ENCODE peak calls at places on chromosome 15, in four cellular contexts. V is psoas muscle, W is HCT116, G is H9. M is an unnamed sample.

GRCh38 chr15:85412956-85413854 is 32.8 kb downstream of the AKAP13 start:
- DNase-seq in G (no peak), V (peak), W (peak), M (peak)

GRCh38 chr15:92510163-92510882 is 116.6 kb downstream of the ST8SIA2 start:
- DNase-seq in V (no peak), W (no peak), G (peak), M (no peak)

GRCh38 chr15:31255732-31256384 is 70.8 kb upstream of the KLF13 start:
- DNase-seq in G (no peak), V (no peak), W (no peak), M (no peak)

GRCh38 chr15:71588746-71589145 is 221.6 kb upstream of the NR2E3 start:
- DNase-seq in V (no peak), W (no peak), G (no peak), M (no peak)

GRCh38 chr15:59997070-59997701 is 6.9 kb upstream of the FOXB1 start:
- DNase-seq in G (peak), V (no peak), W (no peak), M (no peak)

GRCh38 chr15:81097116-81097892 is 36.8 kb upstream of the CFAP161 start:
- DNase-seq in W (no peak), V (no peak), G (no peak), M (no peak)

GRCh38 chr15:68731318-68731897 is 89.3 kb downstream of the ANP32A start:
- DNase-seq in V (no peak), W (no peak), G (no peak), M (no peak)

GRCh38 chr15:88901713-88902490 is 6.6 kb upstream of the HAPLN3 start:
- DNase-seq in W (no peak), V (no peak), G (no peak), M (no peak)

GRCh38 chr15:68277131-68277604 is 377 bp upstream of the FEM1B start:
- DNase-seq in V (no peak), G (no peak), W (no peak), M (peak)

GRCh38 chr15:79378394-79379158 is 53.6 kb upstream of the MINAR1 start:
- DNase-seq in V (no peak), G (no peak), W (no peak), M (no peak)

GRCh38 chr15:68672781-68673205 is 94.0 kb downstream of the CORO2B start:
- DNase-seq in W (no peak), G (peak), V (no peak), M (no peak)

GRCh38 chr15:74964794-74965193 is 8.2 kb upstream of the RPP25 start:
- DNase-seq in W (no peak), V (no peak), G (no peak), M (peak)

GRCh38 chr15:40639677-40640076 is 45.6 kb downstream of the KNL1 start:
- DNase-seq in W (no peak), G (no peak), V (no peak), M (no peak)

GRCh38 chr15:101295607-101296225 is 668 bp upstream of the SNRPA1 start:
- DNase-seq in W (no peak), G (no peak), V (no peak), M (no peak)

GRCh38 chr15:100192092-100192695 is 149.6 kb downstream of the ADAMTS17 start:
- DNase-seq in G (peak), W (no peak), V (no peak), M (no peak)

GRCh38 chr15:96339662-96340347 is 9.3 kb downstream of the NR2F2 start:
- DNase-seq in V (no peak), W (no peak), G (no peak), M (no peak)

GRCh38 chr15:81117581-81117980 is 16.5 kb upstream of the CFAP161 start:
- DNase-seq in V (no peak), G (no peak), W (no peak), M (no peak)

GRCh38 chr15:41838400-41838897 is at the start of gene PLA2G4B:
- DNase-seq in W (no peak), V (peak), G (no peak), M (no peak)

GRCh38 chr15:74742422-74742821 is 6.2 kb upstream of the CYP1A2 start:
- DNase-seq in V (no peak), G (no peak), W (no peak), M (no peak)

GRCh38 chr15:56098230-56098899 is 105.0 kb upstream of the NEDD4 start:
- DNase-seq in W (no peak), G (no peak), V (no peak), M (no peak)

GRCh38 chr15:77474987-77475385 is 54.3 kb downstream of the HMG20A start:
- DNase-seq in G (no peak), W (no peak), V (no peak), M (no peak)

GRCh38 chr15:30923429-30923828 is 19.7 kb downstream of the FAN1 start:
- DNase-seq in G (no peak), W (no peak), V (peak), M (no peak)

GRCh38 chr15:56832125-56832524 is 86.3 kb upstream of the TCF12 start:
- DNase-seq in G (no peak), V (peak), W (no peak), M (no peak)

GRCh38 chr15:38050988-38051387 is 116.5 kb downstream of the TMCO5A start:
- DNase-seq in V (no peak), W (no peak), G (no peak), M (no peak)

GRCh38 chr15:31273258-31273941 is 53.2 kb upstream of the KLF13 start:
- DNase-seq in G (peak), V (no peak), W (no peak), M (no peak)

GRCh38 chr15:78229431-78230406 is 4.6 kb downstream of the ACSBG1 start:
- DNase-seq in W (no peak), G (no peak), V (no peak), M (no peak)

GRCh38 chr15:51754267-51754666 is 2.9 kb downstream of the TMOD2 start:
- DNase-seq in V (no peak), W (no peak), G (no peak), M (no peak)

GRCh38 chr15:79329186-79329611 is 18.3 kb downstream of the TMED3 start:
- DNase-seq in V (no peak), G (no peak), W (no peak), M (no peak)

GRCh38 chr15:62569460-62570404 is 404.6 kb upstream of the C2CD4B start:
- DNase-seq in W (no peak), V (peak), G (no peak), M (no peak)

GRCh38 chr15:25058080-25058785 is 103.4 kb downstream of the SNRPN start:
- DNase-seq in G (peak), V (no peak), W (no peak), M (no peak)

GRCh38 chr15:42073418-42073817 is 20.9 kb downstream of the PLA2G4D start:
- DNase-seq in V (no peak), W (no peak), G (no peak), M (no peak)

GRCh38 chr15:52095597-52096262 is 16.8 kb downstream of the BCL2L10 start:
- DNase-seq in V (no peak), W (no peak), G (no peak), M (no peak)

DNA sequence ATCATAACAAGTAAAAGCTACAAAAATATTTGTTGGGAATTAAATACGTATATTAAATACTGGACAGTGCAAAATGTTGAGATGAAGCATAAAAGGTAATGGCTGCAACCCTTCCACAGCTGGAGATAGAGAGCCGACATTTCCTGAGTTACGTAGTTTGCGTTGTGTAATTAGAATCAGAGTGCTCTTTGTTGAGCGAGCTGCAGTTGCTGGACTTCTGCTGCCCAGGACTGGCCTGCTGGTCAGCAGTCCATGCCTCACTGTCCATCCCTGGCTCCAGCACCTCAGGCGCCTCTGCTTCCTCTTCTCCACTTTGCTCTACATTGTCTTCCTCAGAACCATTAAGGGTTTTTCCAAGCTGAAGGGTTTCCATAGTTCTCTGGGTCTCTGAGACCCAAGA is 28.4 kb upstream of the SHC4 start:
- DNase-seq in V (no peak), G (no peak), W (no peak), M (no peak)
- TF ChIP-seq CTCF in V (no peak), G (no peak), W (no peak), M (no peak)

GRCh38 chr15:76330281-76330680 is 6.3 kb upstream of the ISL2 start:
- DNase-seq in V (no peak), W (no peak), G (peak), M (no peak)
- TF ChIP-seq CTCF in V (peak), W (peak), G (peak), M (no peak)

GRCh38 chr15:98855067-98855814 is 152.4 kb downstream of the PGPEP1L start:
- DNase-seq in V (no peak), W (no peak), G (no peak), M (no peak)
- TF ChIP-seq CTCF in V (no peak), W (no peak), G (no peak), M (no peak)

GRCh38 chr15:98754283-98755022 is 106.1 kb downstream of the IGF1R start:
- DNase-seq in G (no peak), W (no peak), V (no peak), M (peak)
- TF ChIP-seq CTCF in G (no peak), W (no peak), V (no peak), M (no peak)

DNA sequence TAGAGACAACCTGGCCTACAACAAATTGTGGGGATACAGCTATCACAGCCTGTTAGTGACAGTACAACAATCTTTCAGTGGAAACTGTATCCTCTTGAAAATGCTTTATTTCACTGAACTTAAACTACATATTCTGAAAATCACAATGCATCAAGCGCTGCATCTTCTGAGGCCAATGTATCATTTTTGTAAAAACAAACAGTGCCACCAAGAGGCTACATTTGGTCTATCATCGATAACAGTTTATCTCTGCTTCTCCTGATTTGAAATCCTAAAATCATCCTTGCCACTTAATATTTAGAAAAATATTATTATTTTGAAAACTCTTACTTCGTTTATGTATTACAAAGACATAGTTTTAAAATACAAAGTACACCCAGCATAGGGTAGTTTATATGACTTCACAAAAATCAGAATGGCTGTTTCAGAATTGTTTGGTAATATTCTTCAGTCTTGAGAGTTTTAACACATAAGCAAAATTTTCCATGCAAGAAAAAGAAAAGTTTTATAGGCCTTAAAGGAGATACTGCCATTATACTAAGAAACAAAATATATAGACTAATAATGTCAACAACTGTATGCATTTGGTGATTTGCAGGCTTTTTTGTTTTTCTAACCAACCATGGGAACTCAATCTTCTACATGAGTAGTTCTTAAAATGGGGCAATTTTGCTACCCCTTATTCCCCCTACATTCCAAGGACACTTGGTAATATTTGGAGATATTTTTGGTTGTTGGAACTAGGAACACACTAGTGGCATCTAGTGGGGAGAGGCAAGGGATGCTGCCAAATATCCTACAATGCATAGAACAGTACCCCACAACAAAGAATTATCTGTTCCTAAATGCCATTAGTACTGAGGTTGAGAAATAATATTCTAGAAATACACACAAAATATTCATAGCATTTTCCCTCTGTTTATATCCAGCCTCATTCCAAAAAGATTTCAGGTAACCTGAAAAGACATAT is 42.3 kb downstream of the WDR72 start:
- DNase-seq in G (no peak), W (no peak), V (no peak), M (no peak)
- TF ChIP-seq CTCF in G (peak), W (peak), V (peak), M (peak)

GRCh38 chr15:29401644-29402043 is 132.0 kb upstream of the NSMCE3 start:
- DNase-seq in V (no peak), G (no peak), W (no peak), M (no peak)

GRCh38 chr15:29405564-29405963 is 135.9 kb upstream of the NSMCE3 start:
- DNase-seq in G (no peak), V (no peak), W (no peak), M (no peak)

GRCh38 chr15:29400701-29401100 is 131.1 kb upstream of the NSMCE3 start:
- DNase-seq in W (no peak), V (no peak), G (peak), M (no peak)

GRCh38 chr15:29398907-29399306 is 129.3 kb upstream of the NSMCE3 start:
- DNase-seq in G (no peak), W (no peak), V (no peak), M (no peak)

DNA sequence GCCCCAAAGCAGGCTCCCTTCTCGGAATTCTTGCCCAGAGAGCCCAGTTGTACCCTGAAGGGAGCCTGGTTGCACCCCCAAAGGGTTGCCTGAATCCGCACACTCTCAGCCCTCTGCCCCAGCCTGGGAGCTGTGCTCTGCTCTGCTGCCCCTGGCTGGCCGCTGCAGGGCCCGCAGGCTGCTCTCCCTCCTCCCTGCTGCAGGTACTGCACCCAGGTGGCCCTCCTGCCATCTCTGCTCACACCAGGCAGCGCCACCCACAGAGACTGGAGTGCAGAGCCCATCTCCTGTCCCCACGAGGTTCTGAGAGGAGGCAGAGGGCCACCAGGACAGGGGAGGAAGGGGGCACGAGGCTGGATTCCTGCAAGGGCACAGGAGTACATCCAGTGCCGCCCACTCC is 134.2 kb upstream of the NSMCE3 start:
- DNase-seq in V (no peak), W (peak), G (peak), M (no peak)
- TF ChIP-seq CTCF in V (no peak), W (peak), G (peak), M (no peak)

GRCh38 chr15:26890451-26890850 is 23.6 kb downstream of the GABRA5 start:
- DNase-seq in V (no peak), G (no peak), W (no peak), M (no peak)

GRCh38 chr15:26892678-26893077 is 25.8 kb downstream of the GABRA5 start:
- DNase-seq in V (no peak), G (no peak), W (no peak), M (no peak)

GRCh38 chr15:26890988-26891387 is 24.1 kb downstream of the GABRA5 start:
- DNase-seq in W (no peak), V (no peak), G (no peak), M (no peak)

GRCh38 chr15:26892119-26892518 is 25.3 kb downstream of the GABRA5 start:
- DNase-seq in V (no peak), G (no peak), W (no peak), M (no peak)

DNA sequence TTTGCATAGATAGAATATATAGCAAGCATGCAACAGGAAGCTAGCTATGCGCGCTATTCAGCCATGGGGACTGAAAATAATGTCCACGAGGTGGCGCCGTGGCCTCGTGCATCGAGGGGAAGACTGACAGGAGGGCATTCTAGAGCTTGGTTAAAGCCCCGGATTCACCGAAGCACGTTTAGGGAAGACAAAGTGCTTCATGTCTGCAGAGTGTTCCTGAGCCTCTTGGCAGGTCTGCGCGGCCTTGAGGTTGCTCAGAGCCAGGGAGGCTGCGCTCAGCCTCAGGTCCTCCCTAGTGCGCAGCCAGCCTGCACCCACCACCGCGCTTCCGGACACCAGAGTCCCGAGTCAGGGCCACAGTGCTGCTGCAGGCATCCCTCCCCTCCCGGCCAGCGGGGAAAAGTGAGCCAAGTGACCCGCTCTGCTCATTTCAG is 24.6 kb downstream of the GABRA5 start:
- DNase-seq in W (no peak), G (peak), V (no peak), M (peak)
- TF ChIP-seq CTCF in W (peak), G (peak), V (peak), M (peak)

GRCh38 chr15:34442891-34443290 is 5.3 kb upstream of the GOLGA8A start:
- DNase-seq in G (no peak), V (no peak), W (no peak), M (no peak)
- TF ChIP-seq CTCF in G (no peak), V (no peak), W (no peak), M (no peak)

M was measured in endothelial cell.